ENCODE peak calls at places on chromosome 21, in eight cellular contexts. T, R, D, L, M, B, I and Y are unnamed samples.

GRCh38 chr21:17526771-17527170 is 13.9 kb downstream of the CXADR start:
- DNase-seq in R (no peak), D (no peak), M (no peak), T (no peak), B (no peak), I (no peak), L (no peak), Y (no peak)

GRCh38 chr21:43328591-43329360 is 98.2 kb downstream of the SIK1 start:
- DNase-seq in I (no peak), B (no peak), M (no peak), T (no peak), D (no peak), R (no peak), L (no peak), Y (no peak)

GRCh38 chr21:37208741-37209225 is 58.4 kb downstream of the VPS26C start:
- DNase-seq in M (peak; percentile 82), I (no peak), D (no peak), R (peak; percentile 47), T (no peak), B (no peak), L (peak; percentile 8), Y (no peak)

GRCh38 chr21:42593007-42593814 is 60.2 kb upstream of the PDE9A start:
- DNase-seq in M (peak; percentile 87), T (peak; percentile 25), D (peak; percentile 24), L (peak; percentile 69), I (peak; percentile 67), R (peak; percentile 85), B (peak; percentile 65), Y (peak; percentile 72)

GRCh38 chr21:45923146-45923545 is 58.4 kb upstream of the COL6A1 start:
- DNase-seq in T (peak; percentile 69), B (peak; percentile 57), I (peak; percentile 72), M (peak; percentile 45), R (no peak), D (no peak), L (peak; percentile 80), Y (peak; percentile 20)

GRCh38 chr21:42220138-42220701 is 1.3 kb downstream of the ABCG1 start:
- DNase-seq in R (no peak), B (peak; percentile 17), L (peak; percentile 81), T (peak; percentile 38), D (peak; percentile 71), M (peak; percentile 87), I (peak; percentile 78), Y (peak; percentile 89)

GRCh38 chr21:46001821-46002681 is 20.5 kb downstream of the COL6A1 start:
- DNase-seq in B (no peak), R (no peak), D (no peak), L (no peak), T (no peak), M (no peak), I (no peak), Y (no peak)

GRCh38 chr21:46361937-46362336 is 38.0 kb downstream of the PCNT start:
- DNase-seq in R (no peak), D (no peak), B (no peak), L (no peak), M (no peak), T (no peak), I (no peak), Y (no peak)

GRCh38 chr21:40769231-40769630 is 77.7 kb downstream of the DSCAM start:
- DNase-seq in D (no peak), B (no peak), T (no peak), M (no peak), L (no peak), R (no peak), I (no peak), Y (no peak)

GRCh38 chr21:44969965-44970755 is 30.3 kb downstream of the SLX9 start:
- DNase-seq in D (no peak), M (no peak), I (no peak), T (peak; percentile 67), R (no peak), B (no peak), L (no peak), Y (peak; percentile 36)

GRCh38 chr21:42629856-42630410 is 23.5 kb upstream of the PDE9A start:
- DNase-seq in T (no peak), D (no peak), R (no peak), I (no peak), M (no peak), L (no peak), B (no peak), Y (no peak)

GRCh38 chr21:44463716-44464115 is 8.4 kb downstream of the LRRC3 start:
- DNase-seq in B (no peak), D (no peak), T (no peak), M (no peak), R (peak; percentile 66), I (no peak), L (no peak), Y (no peak)

GRCh38 chr21:42263591-42264131 is 44.7 kb downstream of the ABCG1 start:
- DNase-seq in I (no peak), L (no peak), T (no peak), M (no peak), B (no peak), R (no peak), D (peak; percentile 96), Y (peak; percentile 51)

GRCh38 chr21:46503922-46504539 is 45.3 kb downstream of the DIP2A start:
- DNase-seq in L (no peak), T (no peak), D (no peak), M (peak; percentile 49), I (no peak), R (no peak), B (no peak), Y (no peak)

GRCh38 chr21:44846201-44846484 is 27.3 kb downstream of the PTTG1IP start:
- DNase-seq in I (no peak), T (no peak), L (no peak), M (no peak), B (no peak), R (no peak), D (no peak), Y (no peak)

GRCh38 chr21:42063206-42063577 is 7.9 kb upstream of the UMODL1 start:
- DNase-seq in T (no peak), I (no peak), M (peak; percentile 54), D (no peak), B (no peak), L (peak; percentile 29), R (no peak), Y (no peak)

GRCh38 chr21:43207868-43208267 is 39.1 kb downstream of the CRYAA start:
- DNase-seq in T (no peak), R (peak; percentile 37), L (no peak), D (no peak), I (no peak), B (no peak), M (no peak), Y (no peak)

GRCh38 chr21:16541366-16541765 is 811.6 kb downstream of the USP25 start:
- DNase-seq in T (no peak), L (no peak), M (no peak), D (no peak), I (no peak), R (no peak), B (no peak), Y (no peak)

GRCh38 chr21:45326169-45326833 is 38.6 kb upstream of the POFUT2 start:
- DNase-seq in D (no peak), B (no peak), L (peak; percentile 61), T (no peak), R (no peak), I (peak; percentile 69), M (no peak), Y (no peak)

GRCh38 chr21:29206445-29206844 is 76.0 kb downstream of the MAP3K7CL start:
- DNase-seq in L (no peak), B (no peak), D (no peak), M (no peak), I (no peak), R (no peak), T (no peak), Y (no peak)

GRCh38 chr21:44259082-44259705 is 2.5 kb downstream of the DNMT3L start:
- DNase-seq in R (no peak), I (no peak), D (no peak), M (no peak), T (no peak), L (no peak), B (no peak), Y (no peak)

GRCh38 chr21:18522181-18522771 is 118.7 kb upstream of the TMPRSS15 start:
- DNase-seq in B (no peak), T (peak; percentile 14), M (no peak), R (no peak), I (no peak), D (no peak), L (no peak), Y (no peak)

GRCh38 chr21:43574741-43575465 is 84.4 kb downstream of the HSF2BP start:
- DNase-seq in I (peak; percentile 23), L (peak; percentile 7), T (no peak), B (no peak), M (no peak), D (no peak), R (no peak), Y (no peak)

GRCh38 chr21:35651166-35651565 is 409.2 kb downstream of the SETD4 start:
- DNase-seq in B (no peak), R (no peak), L (no peak), M (no peak), T (no peak), D (no peak), I (no peak), Y (no peak)

GRCh38 chr21:36859744-36860501 is 106.5 kb downstream of the HLCS start:
- DNase-seq in T (peak; percentile 49), I (no peak), B (peak; percentile 8), L (no peak), R (no peak), D (peak; percentile 54), M (peak; percentile 51), Y (peak; percentile 72)

GRCh38 chr21:33212159-33212851 is 17.4 kb upstream of the IFNAR2 start:
- DNase-seq in D (peak; percentile 49), M (no peak), L (no peak), T (peak; percentile 9), R (no peak), I (no peak), B (no peak), Y (peak; percentile 82)

GRCh38 chr21:41366522-41367151 is 4.8 kb downstream of the MX2 start:
- DNase-seq in R (peak; percentile 31), T (peak; percentile 75), B (no peak), D (peak; percentile 99), I (no peak), M (peak; percentile 22), L (no peak), Y (peak; percentile 70)

GRCh38 chr21:17495680-17496079 is 17.2 kb upstream of the CXADR start:
- DNase-seq in I (no peak), B (no peak), R (no peak), D (no peak), L (no peak), T (no peak), M (no peak), Y (no peak)

GRCh38 chr21:36035381-36035791 is 24.9 kb downstream of the SETD4 start:
- DNase-seq in L (no peak), M (no peak), T (no peak), R (no peak), B (no peak), I (no peak), D (no peak), Y (no peak)

GRCh38 chr21:36966846-36967657 is 583 bp upstream of the HLCS start:
- DNase-seq in D (no peak), M (no peak), R (peak; percentile 73), L (no peak), B (no peak), T (peak; percentile 23), I (peak; percentile 35), Y (no peak)

GRCh38 chr21:28215214-28215954 is 777.3 kb downstream of the LTN1 start:
- DNase-seq in D (no peak), M (no peak), L (no peak), I (no peak), B (no peak), T (peak; percentile 69), R (no peak), Y (peak; percentile 95)

GRCh38 chr21:32307706-32308105 is 9.1 kb downstream of the MRAP start:
- DNase-seq in D (no peak), L (no peak), B (no peak), T (peak; percentile 8), M (no peak), R (peak; percentile 18), I (no peak), Y (no peak)

GRCh38 chr21:44299458-44300261 is at the start of gene PFKL:
- DNase-seq in T (peak; percentile 22), D (peak; percentile 90), L (peak; percentile 62), M (peak; percentile 87), I (peak; percentile 56), R (no peak), B (peak; percentile 66), Y (peak; percentile 59)

GRCh38 chr21:33234618-33235520 is 5.1 kb downstream of the IFNAR2 start:
- DNase-seq in B (no peak), I (no peak), D (no peak), R (no peak), T (no peak), L (no peak), M (no peak), Y (no peak)